ENCODE peak calls at places on chromosomes 6 and 20, in six cellular contexts. D is A549, Z is HepG2, Q is endothelial cell of umbilical vein, M is K562, O is H1. H is an unnamed sample.
A peak's percentile ranks its signal among the peaks of the same experiment; 100 is the strongest.

GRCh38 chr20:57656252-57656820 is 36.1 kb upstream of the ZBP1 start:
- DNase-seq in D (no peak), Z (no peak), Q (no peak), M (no peak), O (peak; percentile 42), H (peak; percentile 7)

GRCh38 chr6:89022747-89023289 is 57.7 kb upstream of the PNRC1 start:
- DNase-seq in D (no peak), Z (no peak), Q (no peak), M (no peak), O (no peak), H (no peak)

GRCh38 chr20:20195011-20195705 is 142.8 kb downstream of the CFAP61 start:
- DNase-seq in D (no peak), Z (no peak), Q (no peak), M (no peak), O (no peak), H (no peak)

GRCh38 chr6:87929843-87930288 is 117.8 kb upstream of the SPACA1 start:
- DNase-seq in D (peak; percentile 74), Z (peak; percentile 78), Q (peak; percentile 77), M (peak; percentile 66), O (peak; percentile 82), H (peak; percentile 85)

GRCh38 chr6:118630067-118630466 is 21.3 kb downstream of the CEP85L start:
- DNase-seq in D (no peak), Z (no peak), Q (no peak), M (no peak), O (peak; percentile 29), H (no peak)

GRCh38 chr20:21027569-21027968 is 78.6 kb downstream of the LINC00237 start:
- DNase-seq in D (peak; percentile 62), Z (peak; percentile 75), Q (no peak), M (no peak), O (peak; percentile 73), H (peak; percentile 69)

GRCh38 chr20:10921491-10922010 is 247.8 kb upstream of the JAG1 start:
- DNase-seq in D (no peak), Z (no peak), Q (no peak), M (no peak), O (no peak), H (no peak)

GRCh38 chr20:38725959-38726848 is 1.9 kb downstream of the SLC32A1 start:
- DNase-seq in D (peak; percentile 54), Z (peak; percentile 75), Q (peak; percentile 39), M (peak; percentile 75), O (peak; percentile 92), H (peak; percentile 94)

GRCh38 chr20:45963059-45964011 is 8.7 kb downstream of the ZNF335 start:
- DNase-seq in D (peak; percentile 68), Z (peak; percentile 82), Q (peak; percentile 36), M (peak; percentile 15), O (no peak), H (no peak)

GRCh38 chr6:12720310-12720709 is 3.7 kb downstream of the PHACTR1 start:
- DNase-seq in D (no peak), Z (no peak), Q (no peak), M (no peak), O (no peak), H (no peak)

GRCh38 chr6:12716298-12716853 is at the start of gene PHACTR1:
- DNase-seq in D (no peak), Z (no peak), Q (no peak), M (no peak), O (no peak), H (no peak)

GRCh38 chr6:12719017-12719416 is 2.5 kb downstream of the PHACTR1 start:
- DNase-seq in D (no peak), Z (no peak), Q (no peak), M (no peak), O (no peak), H (no peak)

GRCh38 chr6:12717356-12717755 is 789 bp downstream of the PHACTR1 start:
- DNase-seq in D (no peak), Z (peak; percentile 15), Q (no peak), M (no peak), O (no peak), H (no peak)

DNA sequence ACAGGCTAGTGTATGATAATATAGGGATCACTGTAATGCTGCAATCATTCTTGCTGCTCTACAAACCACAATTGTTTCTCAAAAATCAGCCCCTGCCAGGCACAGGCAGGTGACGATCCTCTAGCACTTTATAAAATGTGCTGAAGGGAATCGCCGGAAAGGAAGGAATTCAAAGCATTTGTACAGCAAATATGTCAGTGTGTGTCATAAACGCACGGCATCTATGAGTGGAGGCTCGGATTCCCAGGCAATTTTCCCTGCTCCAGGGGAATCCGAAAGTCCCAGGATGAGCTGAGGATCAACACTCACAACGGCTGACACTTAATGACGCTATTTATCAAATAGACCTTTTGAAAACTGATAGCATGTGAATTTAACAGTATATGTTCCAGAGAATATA is 1.5 kb downstream of the PHACTR1 start:
- DNase-seq in D (peak; percentile 3), Z (peak; percentile 31), Q (no peak), M (no peak), O (no peak), H (no peak)
- TF ChIP-seq JUN in D (no peak), Z (no peak), Q (no peak), M (no peak), O (no peak), H (no peak)

DNA sequence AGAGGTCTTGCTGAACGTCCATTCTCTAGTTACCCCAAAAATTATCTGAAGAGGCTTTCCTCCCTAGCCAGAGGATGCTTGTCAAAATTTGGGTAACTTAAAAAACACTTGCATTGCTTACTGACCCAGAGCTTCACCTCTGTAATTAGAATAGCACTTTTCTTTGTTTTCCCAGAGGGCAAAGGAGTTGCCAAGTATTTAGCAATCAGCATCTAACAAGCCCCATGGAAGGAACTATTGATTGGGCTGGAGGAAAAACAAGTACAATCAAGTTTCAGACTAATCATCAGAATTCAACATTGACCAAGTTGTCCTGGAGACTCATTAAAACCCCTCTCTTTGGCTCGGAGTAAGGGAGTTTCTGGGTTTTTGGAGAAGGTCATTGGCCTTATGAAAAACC is 226.4 kb downstream of the TBC1D7 start:
- DNase-seq in D (no peak), Z (no peak), Q (no peak), M (no peak), O (no peak), H (no peak)
- TF ChIP-seq JUN in D (no peak), Z (no peak), Q (no peak), M (no peak), O (no peak), H (no peak)

GRCh38 chr20:6836821-6837374 is 69.4 kb downstream of the BMP2 start:
- DNase-seq in D (no peak), Z (no peak), Q (no peak), M (no peak), O (no peak), H (no peak)
- TF ChIP-seq JUN in D (no peak), Z (no peak), Q (no peak), M (no peak), O (no peak), H (no peak)

GRCh38 chr6:70636589-70636988 is 31.1 kb upstream of the SMAP1 start:
- DNase-seq in D (no peak), Z (no peak), Q (no peak), M (no peak), O (no peak), H (peak; percentile 17)
- TF ChIP-seq JUN in D (no peak), Z (no peak), Q (no peak), M (no peak), O (no peak), H (no peak)

GRCh38 chr6:133978896-133979240 is 25.8 kb downstream of the TBPL1 start:
- DNase-seq in D (no peak), Z (no peak), Q (no peak), M (no peak), O (no peak), H (no peak)

GRCh38 chr6:133986942-133987341 is 33.9 kb downstream of the TBPL1 start:
- DNase-seq in D (no peak), Z (no peak), Q (no peak), M (no peak), O (no peak), H (no peak)

GRCh38 chr6:133985970-133986369 is 32.9 kb downstream of the TBPL1 start:
- DNase-seq in D (no peak), Z (no peak), Q (no peak), M (no peak), O (no peak), H (no peak)

GRCh38 chr6:133980168-133980567 is 27.1 kb downstream of the TBPL1 start:
- DNase-seq in D (no peak), Z (no peak), Q (no peak), M (no peak), O (no peak), H (no peak)

GRCh38 chr6:133983099-133983939 is 30.3 kb downstream of the TBPL1 start:
- DNase-seq in D (no peak), Z (peak; percentile 28), Q (no peak), M (no peak), O (no peak), H (no peak)
- TF ChIP-seq JUN in D (no peak), Z (no peak), Q (no peak), M (no peak), O (no peak), H (no peak)

GRCh38 chr6:10547809-10548208 is 26.7 kb downstream of the GCNT2 start:
- DNase-seq in D (no peak), Z (no peak), Q (no peak), M (no peak), O (no peak), H (no peak)
- TF ChIP-seq JUN in D (no peak), Z (no peak), Q (no peak), M (no peak), O (no peak), H (no peak)

GRCh38 chr6:80411486-80411885 is 305.0 kb downstream of the BCKDHB start:
- DNase-seq in D (no peak), Z (no peak), Q (no peak), M (no peak), O (no peak), H (no peak)
- TF ChIP-seq JUN in D (no peak), Z (no peak), Q (no peak), M (no peak), O (no peak), H (no peak)

GRCh38 chr6:96721227-96721626 is 116.0 kb downstream of the GPR63 start:
- DNase-seq in D (peak; percentile 14), Z (no peak), Q (no peak), M (peak; percentile 59), O (no peak), H (no peak)

GRCh38 chr6:96716221-96716620 is 121.1 kb downstream of the GPR63 start:
- DNase-seq in D (no peak), Z (no peak), Q (no peak), M (no peak), O (no peak), H (no peak)
- TF ChIP-seq JUN in D (no peak), Z (no peak), Q (no peak), M (no peak), O (no peak), H (no peak)

DNA sequence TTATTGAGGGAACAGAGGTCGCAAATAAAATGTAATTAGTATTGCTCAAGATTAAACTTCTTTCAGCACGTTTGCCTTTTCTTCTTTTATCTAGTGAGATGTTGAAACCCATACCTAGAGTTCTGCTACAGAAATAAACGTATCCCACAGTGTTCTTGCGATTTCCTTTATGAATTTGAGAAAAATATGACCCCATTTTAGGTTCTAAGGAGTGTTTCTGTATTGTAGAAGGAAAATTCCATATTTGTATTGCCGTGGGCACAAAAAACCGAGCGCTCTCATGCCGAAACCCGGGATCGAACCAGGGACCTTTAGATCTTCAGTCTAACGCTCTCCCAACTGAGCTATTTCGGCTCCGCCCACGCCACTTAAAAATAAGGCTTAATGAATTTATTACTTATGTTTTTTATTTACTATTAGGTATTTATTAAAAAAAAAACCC is 23.7 kb downstream of the ZNF311 start:
- DNase-seq in D (peak; percentile 65), Z (peak; percentile 82), Q (no peak), M (peak; percentile 48), O (peak; percentile 82), H (peak; percentile 59)
- TF ChIP-seq JUN in D (no peak), Z (no peak), Q (no peak), M (no peak), O (no peak), H (no peak)

GRCh38 chr20:51462566-51463276 is 79.8 kb downstream of the NFATC2 start:
- DNase-seq in D (no peak), Z (no peak), Q (no peak), M (no peak), O (no peak), H (no peak)
- TF ChIP-seq JUN in D (no peak), Z (no peak), Q (no peak), M (no peak), O (no peak), H (no peak)